ENCODE peak calls at places on chromosomes 1 and 21, in nine cellular contexts. One of them, this sample, is unnamed.

GRCh38 chr1:48069662-48070432 is 72.7 kb upstream of the TRABD2B start:
- DNase-seq in neural crest cell: no peak
- DNase-seq in heart left ventricle: no peak
- DNase-seq in MM.1S: no peak
- DNase-seq in tibial artery: no peak
- DNase-seq in cardiac fibroblast: no peak
- DNase-seq in activated CD8-positive, alpha-beta T cell treated with anti-CD3 and anti-CD28 coated beads for 36 hours: no peak
- DNase-seq in left ventricle myocardium inferior: no peak
- DNase-seq in Peyer's patch: no peak
- DNase-seq in this sample: no peak

GRCh38 chr21:15755125-15755524 is 25.3 kb downstream of the USP25 start:
- DNase-seq in MM.1S: no peak
- DNase-seq in cardiac fibroblast: peak
- DNase-seq in heart left ventricle: no peak
- DNase-seq in left ventricle myocardium inferior: no peak
- DNase-seq in activated CD8-positive, alpha-beta T cell treated with anti-CD3 and anti-CD28 coated beads for 36 hours: no peak
- DNase-seq in neural crest cell: no peak
- DNase-seq in tibial artery: no peak
- DNase-seq in Peyer's patch: no peak
- DNase-seq in this sample: no peak

GRCh38 chr1:6012529-6013318 is 20.5 kb upstream of the NPHP4 start:
- DNase-seq in Peyer's patch: no peak
- DNase-seq in left ventricle myocardium inferior: peak
- DNase-seq in cardiac fibroblast: no peak
- DNase-seq in heart left ventricle: no peak
- DNase-seq in neural crest cell: no peak
- DNase-seq in tibial artery: no peak
- DNase-seq in activated CD8-positive, alpha-beta T cell treated with anti-CD3 and anti-CD28 coated beads for 36 hours: no peak
- DNase-seq in MM.1S: no peak
- DNase-seq in this sample: no peak

GRCh38 chr1:77759090-77760028 is at the start of gene USP33:
- DNase-seq in MM.1S: peak
- DNase-seq in Peyer's patch: peak
- DNase-seq in left ventricle myocardium inferior: peak
- DNase-seq in neural crest cell: peak
- DNase-seq in cardiac fibroblast: peak
- DNase-seq in tibial artery: peak
- DNase-seq in heart left ventricle: peak
- DNase-seq in activated CD8-positive, alpha-beta T cell treated with anti-CD3 and anti-CD28 coated beads for 36 hours: peak
- DNase-seq in this sample: peak

GRCh38 chr1:225817611-225818061 is 7.7 kb downstream of the EPHX1 start:
- DNase-seq in cardiac fibroblast: peak
- DNase-seq in tibial artery: peak
- DNase-seq in Peyer's patch: peak
- DNase-seq in left ventricle myocardium inferior: peak
- DNase-seq in neural crest cell: no peak
- DNase-seq in activated CD8-positive, alpha-beta T cell treated with anti-CD3 and anti-CD28 coated beads for 36 hours: peak
- DNase-seq in MM.1S: no peak
- DNase-seq in heart left ventricle: peak
- DNase-seq in this sample: peak

GRCh38 chr1:155696524-155696923 is 7.6 kb downstream of the DAP3 start:
- DNase-seq in left ventricle myocardium inferior: no peak
- DNase-seq in Peyer's patch: no peak
- DNase-seq in activated CD8-positive, alpha-beta T cell treated with anti-CD3 and anti-CD28 coated beads for 36 hours: no peak
- DNase-seq in MM.1S: no peak
- DNase-seq in cardiac fibroblast: no peak
- DNase-seq in tibial artery: no peak
- DNase-seq in heart left ventricle: no peak
- DNase-seq in neural crest cell: no peak
- DNase-seq in this sample: no peak

GRCh38 chr1:201966171-201966570 is 10.9 kb downstream of the TIMM17A start:
- DNase-seq in left ventricle myocardium inferior: no peak
- DNase-seq in neural crest cell: no peak
- DNase-seq in Peyer's patch: no peak
- DNase-seq in cardiac fibroblast: no peak
- DNase-seq in MM.1S: no peak
- DNase-seq in heart left ventricle: no peak
- DNase-seq in tibial artery: no peak
- DNase-seq in activated CD8-positive, alpha-beta T cell treated with anti-CD3 and anti-CD28 coated beads for 36 hours: no peak
- DNase-seq in this sample: no peak

GRCh38 chr1:117546467-117546866 is 59.4 kb upstream of the TENT5C start:
- DNase-seq in Peyer's patch: no peak
- DNase-seq in cardiac fibroblast: no peak
- DNase-seq in MM.1S: no peak
- DNase-seq in neural crest cell: no peak
- DNase-seq in tibial artery: no peak
- DNase-seq in activated CD8-positive, alpha-beta T cell treated with anti-CD3 and anti-CD28 coated beads for 36 hours: no peak
- DNase-seq in heart left ventricle: no peak
- DNase-seq in left ventricle myocardium inferior: no peak
- DNase-seq in this sample: no peak

GRCh38 chr1:43205671-43206070 is 33.5 kb downstream of the CFAP57 start:
- DNase-seq in MM.1S: no peak
- DNase-seq in Peyer's patch: no peak
- DNase-seq in neural crest cell: no peak
- DNase-seq in cardiac fibroblast: peak
- DNase-seq in left ventricle myocardium inferior: no peak
- DNase-seq in activated CD8-positive, alpha-beta T cell treated with anti-CD3 and anti-CD28 coated beads for 36 hours: no peak
- DNase-seq in heart left ventricle: no peak
- DNase-seq in tibial artery: no peak
- DNase-seq in this sample: peak

GRCh38 chr1:34744851-34745250 is 10.0 kb upstream of the GJB5 start:
- DNase-seq in MM.1S: no peak
- DNase-seq in left ventricle myocardium inferior: no peak
- DNase-seq in neural crest cell: no peak
- DNase-seq in tibial artery: no peak
- DNase-seq in heart left ventricle: no peak
- DNase-seq in activated CD8-positive, alpha-beta T cell treated with anti-CD3 and anti-CD28 coated beads for 36 hours: no peak
- DNase-seq in Peyer's patch: no peak
- DNase-seq in cardiac fibroblast: no peak
- DNase-seq in this sample: no peak

DNA sequence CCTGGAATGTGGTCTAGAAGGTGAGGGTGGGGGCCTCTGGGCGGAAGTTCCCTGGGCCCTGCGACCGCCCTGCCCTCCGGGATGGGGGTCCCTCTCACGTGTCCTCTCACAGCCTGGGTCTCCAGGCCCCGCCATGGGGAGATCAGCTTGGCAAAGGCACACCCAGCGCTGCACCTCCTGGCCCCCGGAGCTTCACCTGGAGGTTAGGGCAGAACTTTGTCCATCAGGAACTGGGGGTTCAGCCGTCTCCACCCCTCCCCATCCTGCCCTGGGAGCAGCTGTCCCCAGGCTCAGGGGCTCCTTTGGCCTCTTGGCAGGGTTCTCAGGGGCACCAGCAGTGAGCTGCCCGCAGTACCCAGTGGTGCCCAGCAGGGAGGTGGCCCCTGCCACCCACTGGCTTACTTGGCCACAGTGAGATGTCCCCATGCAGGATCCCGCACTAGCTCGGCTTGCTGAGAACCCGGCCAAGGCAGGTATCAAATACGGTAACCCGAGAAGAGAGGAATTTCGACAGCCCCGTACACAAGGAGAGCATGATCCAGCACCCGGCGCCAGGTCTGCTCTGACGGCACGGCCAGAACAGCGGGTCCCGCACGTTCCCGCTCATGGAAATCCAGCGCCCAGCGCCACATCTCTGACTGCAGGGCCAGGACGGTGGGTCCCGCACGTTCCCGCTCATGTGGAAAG is 36.7 kb downstream of the RRP1 start:
- DNase-seq in left ventricle myocardium inferior: no peak
- DNase-seq in tibial artery: no peak
- DNase-seq in heart left ventricle: peak
- DNase-seq in neural crest cell: no peak
- DNase-seq in activated CD8-positive, alpha-beta T cell treated with anti-CD3 and anti-CD28 coated beads for 36 hours: no peak
- DNase-seq in Peyer's patch: no peak
- DNase-seq in cardiac fibroblast: no peak
- DNase-seq in MM.1S: no peak
- DNase-seq in this sample: no peak
- TF ChIP-seq CTCF in left ventricle myocardium inferior: peak
- TF ChIP-seq CTCF in tibial artery: no peak
- TF ChIP-seq CTCF in heart left ventricle: no peak
- TF ChIP-seq CTCF in neural crest cell: peak
- TF ChIP-seq CTCF in activated CD8-positive, alpha-beta T cell treated with anti-CD3 and anti-CD28 coated beads for 36 hours: no peak
- TF ChIP-seq CTCF in Peyer's patch: no peak
- TF ChIP-seq CTCF in cardiac fibroblast: peak
- TF ChIP-seq CTCF in MM.1S: no peak
- TF ChIP-seq CTCF in this sample: no peak

GRCh38 chr1:20470174-20470573 is 15.8 kb downstream of the CAMK2N1 start:
- DNase-seq in MM.1S: no peak
- DNase-seq in left ventricle myocardium inferior: no peak
- DNase-seq in cardiac fibroblast: no peak
- DNase-seq in Peyer's patch: no peak
- DNase-seq in neural crest cell: no peak
- DNase-seq in activated CD8-positive, alpha-beta T cell treated with anti-CD3 and anti-CD28 coated beads for 36 hours: no peak
- DNase-seq in tibial artery: no peak
- DNase-seq in heart left ventricle: no peak
- DNase-seq in this sample: no peak

GRCh38 chr1:20472860-20473711 is 12.9 kb downstream of the CAMK2N1 start:
- DNase-seq in activated CD8-positive, alpha-beta T cell treated with anti-CD3 and anti-CD28 coated beads for 36 hours: peak
- DNase-seq in MM.1S: no peak
- DNase-seq in cardiac fibroblast: peak
- DNase-seq in neural crest cell: peak
- DNase-seq in left ventricle myocardium inferior: peak
- DNase-seq in tibial artery: no peak
- DNase-seq in heart left ventricle: peak
- DNase-seq in Peyer's patch: peak
- DNase-seq in this sample: peak

GRCh38 chr1:20474333-20474975 is 11.6 kb downstream of the CAMK2N1 start:
- DNase-seq in heart left ventricle: no peak
- DNase-seq in tibial artery: no peak
- DNase-seq in neural crest cell: no peak
- DNase-seq in activated CD8-positive, alpha-beta T cell treated with anti-CD3 and anti-CD28 coated beads for 36 hours: no peak
- DNase-seq in Peyer's patch: no peak
- DNase-seq in MM.1S: no peak
- DNase-seq in left ventricle myocardium inferior: no peak
- DNase-seq in cardiac fibroblast: no peak
- DNase-seq in this sample: peak

GRCh38 chr1:20473894-20474293 is 12.1 kb downstream of the CAMK2N1 start:
- DNase-seq in tibial artery: no peak
- DNase-seq in Peyer's patch: no peak
- DNase-seq in MM.1S: no peak
- DNase-seq in heart left ventricle: no peak
- DNase-seq in left ventricle myocardium inferior: no peak
- DNase-seq in neural crest cell: no peak
- DNase-seq in cardiac fibroblast: no peak
- DNase-seq in activated CD8-positive, alpha-beta T cell treated with anti-CD3 and anti-CD28 coated beads for 36 hours: no peak
- DNase-seq in this sample: no peak

GRCh38 chr1:20472121-20472520 is 13.9 kb downstream of the CAMK2N1 start:
- DNase-seq in Peyer's patch: no peak
- DNase-seq in activated CD8-positive, alpha-beta T cell treated with anti-CD3 and anti-CD28 coated beads for 36 hours: no peak
- DNase-seq in neural crest cell: no peak
- DNase-seq in left ventricle myocardium inferior: no peak
- DNase-seq in cardiac fibroblast: no peak
- DNase-seq in MM.1S: no peak
- DNase-seq in tibial artery: no peak
- DNase-seq in heart left ventricle: no peak
- DNase-seq in this sample: no peak
- TF ChIP-seq CTCF in Peyer's patch: no peak
- TF ChIP-seq CTCF in activated CD8-positive, alpha-beta T cell treated with anti-CD3 and anti-CD28 coated beads for 36 hours: no peak
- TF ChIP-seq CTCF in neural crest cell: no peak
- TF ChIP-seq CTCF in left ventricle myocardium inferior: no peak
- TF ChIP-seq CTCF in cardiac fibroblast: no peak
- TF ChIP-seq CTCF in MM.1S: no peak
- TF ChIP-seq CTCF in tibial artery: no peak
- TF ChIP-seq CTCF in heart left ventricle: no peak
- TF ChIP-seq CTCF in this sample: no peak

DNA sequence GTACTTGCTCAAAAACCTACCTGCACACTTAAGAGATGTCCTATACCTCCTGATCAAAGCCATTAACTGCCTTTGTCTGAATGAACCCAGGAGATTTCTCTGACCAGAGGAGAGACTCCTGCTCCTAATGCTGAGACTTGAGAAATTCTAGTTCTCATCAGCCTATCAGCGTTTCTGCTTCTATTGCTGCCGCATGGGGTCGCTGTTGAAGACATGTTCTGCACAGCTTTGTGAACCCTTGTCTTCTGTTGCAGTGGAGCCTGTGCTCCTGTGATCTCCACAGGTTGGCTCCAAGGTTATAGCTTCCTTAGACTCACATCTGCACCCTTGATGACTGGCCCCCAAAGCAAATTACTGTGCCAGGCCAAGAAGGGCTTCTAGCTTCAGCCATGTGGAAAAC is 40.2 kb downstream of the EDN2 start:
- DNase-seq in cardiac fibroblast: no peak
- DNase-seq in tibial artery: no peak
- DNase-seq in heart left ventricle: no peak
- DNase-seq in Peyer's patch: no peak
- DNase-seq in neural crest cell: no peak
- DNase-seq in MM.1S: no peak
- DNase-seq in left ventricle myocardium inferior: no peak
- DNase-seq in activated CD8-positive, alpha-beta T cell treated with anti-CD3 and anti-CD28 coated beads for 36 hours: peak
- DNase-seq in this sample: no peak
- TF ChIP-seq CTCF in cardiac fibroblast: peak
- TF ChIP-seq CTCF in tibial artery: no peak
- TF ChIP-seq CTCF in heart left ventricle: no peak
- TF ChIP-seq CTCF in Peyer's patch: no peak
- TF ChIP-seq CTCF in neural crest cell: peak
- TF ChIP-seq CTCF in MM.1S: no peak
- TF ChIP-seq CTCF in left ventricle myocardium inferior: peak
- TF ChIP-seq CTCF in activated CD8-positive, alpha-beta T cell treated with anti-CD3 and anti-CD28 coated beads for 36 hours: peak
- TF ChIP-seq CTCF in this sample: no peak

GRCh38 chr1:70963374-70963773 is 84.2 kb downstream of the PTGER3 start:
- DNase-seq in activated CD8-positive, alpha-beta T cell treated with anti-CD3 and anti-CD28 coated beads for 36 hours: no peak
- DNase-seq in Peyer's patch: no peak
- DNase-seq in neural crest cell: no peak
- DNase-seq in left ventricle myocardium inferior: no peak
- DNase-seq in MM.1S: no peak
- DNase-seq in tibial artery: no peak
- DNase-seq in cardiac fibroblast: no peak
- DNase-seq in heart left ventricle: no peak
- DNase-seq in this sample: no peak

GRCh38 chr1:70961374-70961773 is 86.2 kb downstream of the PTGER3 start:
- DNase-seq in heart left ventricle: no peak
- DNase-seq in MM.1S: no peak
- DNase-seq in neural crest cell: no peak
- DNase-seq in tibial artery: no peak
- DNase-seq in cardiac fibroblast: no peak
- DNase-seq in left ventricle myocardium inferior: no peak
- DNase-seq in activated CD8-positive, alpha-beta T cell treated with anti-CD3 and anti-CD28 coated beads for 36 hours: no peak
- DNase-seq in Peyer's patch: no peak
- DNase-seq in this sample: no peak

GRCh38 chr1:70970407-70970806 is 77.2 kb downstream of the PTGER3 start:
- DNase-seq in Peyer's patch: no peak
- DNase-seq in tibial artery: no peak
- DNase-seq in MM.1S: no peak
- DNase-seq in neural crest cell: no peak
- DNase-seq in left ventricle myocardium inferior: no peak
- DNase-seq in heart left ventricle: no peak
- DNase-seq in cardiac fibroblast: no peak
- DNase-seq in activated CD8-positive, alpha-beta T cell treated with anti-CD3 and anti-CD28 coated beads for 36 hours: no peak
- DNase-seq in this sample: no peak

DNA sequence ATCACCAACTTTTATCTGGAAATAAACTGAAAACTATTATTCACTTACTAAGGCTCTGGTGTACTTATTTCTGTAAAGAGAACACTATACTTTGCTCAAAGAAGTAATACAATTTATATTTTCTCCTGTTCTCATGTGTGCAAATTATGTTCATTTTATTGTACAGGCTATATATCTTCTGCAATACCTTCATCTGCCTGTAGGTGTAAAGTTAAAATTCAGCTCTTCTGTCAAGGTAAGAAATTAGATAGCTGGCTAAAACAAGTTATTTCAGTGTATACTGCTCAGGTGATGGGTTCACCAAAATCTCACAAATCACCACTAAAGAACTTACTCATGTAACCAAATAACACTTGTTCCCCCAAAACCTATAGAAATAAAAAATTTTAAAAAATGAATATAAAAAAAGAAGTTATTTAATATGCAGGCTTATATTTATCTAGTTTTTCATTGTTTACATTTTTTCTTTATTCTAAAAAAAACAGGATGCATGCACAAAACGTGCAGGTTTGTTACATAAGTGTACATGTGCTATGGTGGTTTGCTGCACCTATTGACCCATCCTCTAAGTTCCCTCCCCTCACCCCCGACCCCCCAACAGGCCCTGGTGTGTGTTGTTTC is 81.5 kb downstream of the PTGER3 start:
- DNase-seq in MM.1S: peak
- DNase-seq in cardiac fibroblast: peak
- DNase-seq in neural crest cell: no peak
- DNase-seq in activated CD8-positive, alpha-beta T cell treated with anti-CD3 and anti-CD28 coated beads for 36 hours: no peak
- DNase-seq in left ventricle myocardium inferior: no peak
- DNase-seq in Peyer's patch: no peak
- DNase-seq in heart left ventricle: no peak
- DNase-seq in tibial artery: no peak
- DNase-seq in this sample: peak
- TF ChIP-seq CTCF in MM.1S: peak
- TF ChIP-seq CTCF in cardiac fibroblast: peak
- TF ChIP-seq CTCF in neural crest cell: peak
- TF ChIP-seq CTCF in activated CD8-positive, alpha-beta T cell treated with anti-CD3 and anti-CD28 coated beads for 36 hours: peak
- TF ChIP-seq CTCF in left ventricle myocardium inferior: peak
- TF ChIP-seq CTCF in Peyer's patch: no peak
- TF ChIP-seq CTCF in heart left ventricle: peak
- TF ChIP-seq CTCF in tibial artery: peak
- TF ChIP-seq CTCF in this sample: peak

This sample was measured in IMR-90.